ENCODE peak calls at places on chromosomes 5 and 9, in five cellular contexts. W, T, Q, G and L are unnamed samples.

GRCh38 chr5:160726721-160727120 is 125.3 kb downstream of the ATP10B start:
- DNase-seq in W (no peak), T (no peak), Q (no peak), G (no peak), L (no peak)

GRCh38 chr5:59136575-59136974 is 553.7 kb downstream of the RAB3C start:
- DNase-seq in W (no peak), T (no peak), Q (no peak), G (no peak), L (no peak)

GRCh38 chr9:131404581-131404980 is 10.7 kb downstream of the PRRC2B start:
- DNase-seq in W (no peak), T (no peak), Q (no peak), G (no peak), L (no peak)

GRCh38 chr5:52757527-52757926 is 30.2 kb upstream of the ITGA1 start:
- DNase-seq in W (no peak), T (no peak), Q (no peak), G (no peak), L (no peak)

GRCh38 chr5:112366987-112367386 is 52.1 kb downstream of the EPB41L4A start:
- DNase-seq in W (peak), T (no peak), Q (peak), G (no peak), L (no peak)

GRCh38 chr5:14112998-14113652 is 30.0 kb upstream of the TRIO start:
- DNase-seq in W (no peak), T (no peak), Q (no peak), G (no peak), L (no peak)

GRCh38 chr5:76819851-76820280 is 1.0 kb downstream of the F2RL1 start:
- DNase-seq in W (peak), T (peak), Q (no peak), G (no peak), L (no peak)

GRCh38 chr5:178360926-178361235 is 128.3 kb upstream of the PHYKPL start:
- DNase-seq in W (no peak), T (no peak), Q (no peak), G (no peak), L (no peak)

GRCh38 chr9:71929223-71929622 is 17.8 kb downstream of the C9orf85 start:
- DNase-seq in W (peak), T (no peak), Q (no peak), G (no peak), L (no peak)
- TF ChIP-seq CTCF in W (no peak), T (no peak), Q (no peak), G (no peak), L (no peak)

GRCh38 chr5:147431586-147431985 is 78.3 kb downstream of the DPYSL3 start:
- DNase-seq in W (no peak), T (no peak), Q (no peak), G (no peak), L (no peak)
- H3K27ac ChIP-seq in W (no peak), T (no peak), Q (no peak), G (no peak), L (no peak)

GRCh38 chr9:93536874-93537273 is 39.5 kb upstream of the PHF2 start:
- DNase-seq in W (no peak), T (no peak), Q (no peak), G (no peak), L (no peak)
- TF ChIP-seq CTCF in W (no peak), T (no peak), Q (no peak), G (no peak), L (no peak)

DNA sequence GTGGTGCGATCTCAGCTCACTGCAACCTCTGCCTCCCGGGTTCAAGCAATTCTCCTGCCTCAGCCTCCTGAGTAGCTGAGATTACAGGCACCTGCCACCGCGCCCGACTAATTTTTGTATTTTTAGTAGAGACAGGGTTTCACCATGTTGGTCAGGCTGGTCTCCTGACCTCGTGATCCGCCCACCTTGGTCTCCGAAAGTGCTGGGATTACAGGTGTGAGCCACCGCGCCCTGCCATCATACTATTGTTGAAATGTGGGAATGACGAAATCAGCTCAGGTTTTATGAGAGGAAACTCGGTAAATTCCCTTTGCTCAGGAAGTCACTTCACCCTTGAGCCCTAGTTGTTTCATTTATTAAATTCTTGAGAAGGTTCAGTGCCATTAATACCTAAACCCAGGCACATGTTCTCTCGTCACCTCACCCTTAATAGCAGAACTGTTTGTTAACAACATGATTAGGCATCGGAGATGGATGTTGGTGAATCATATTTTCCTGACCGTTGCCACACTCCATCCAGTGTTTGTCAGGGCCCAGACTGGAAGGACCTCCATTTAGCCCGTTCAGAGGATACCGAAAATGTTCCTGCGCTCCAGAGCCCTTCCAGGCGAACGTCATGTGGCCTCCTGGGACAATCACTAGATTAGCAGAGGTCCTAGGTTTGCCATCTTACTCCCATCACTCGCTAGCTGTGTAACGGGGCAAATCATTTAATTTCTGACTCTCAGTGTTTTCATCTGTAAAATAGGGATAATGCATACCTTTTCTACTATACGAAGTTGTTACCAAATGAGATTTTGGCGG is 20.0 kb upstream of the CREBRF start:
- DNase-seq in W (no peak), T (peak), Q (no peak), G (no peak), L (no peak)
- H3K27ac ChIP-seq in W (peak), T (peak), Q (peak), G (peak), L (peak)